ENCODE peak calls at places on chromosomes 13 and 19, in seven cellular contexts. One of them, this sample, is unnamed.

GRCh38 chr13:99971576-99972189 is at the start of gene ZIC5:
- DNase-seq in fibroblast of lung: no peak
- DNase-seq in A549: peak
- DNase-seq in endodermal cell: peak
- DNase-seq in uterus: no peak
- DNase-seq in body of pancreas: no peak
- DNase-seq in Caco-2: no peak
- DNase-seq in this sample: no peak

GRCh38 chr19:45507864-45508680 is 793 bp downstream of the VASP start:
- DNase-seq in endodermal cell: peak
- DNase-seq in Caco-2: peak
- DNase-seq in uterus: peak
- DNase-seq in A549: no peak
- DNase-seq in body of pancreas: peak
- DNase-seq in fibroblast of lung: peak
- DNase-seq in this sample: no peak

GRCh38 chr19:31096930-31097329 is 252.3 kb downstream of the TSHZ3 start:
- DNase-seq in body of pancreas: no peak
- DNase-seq in A549: no peak
- DNase-seq in uterus: no peak
- DNase-seq in Caco-2: no peak
- DNase-seq in endodermal cell: no peak
- DNase-seq in fibroblast of lung: no peak
- DNase-seq in this sample: no peak

GRCh38 chr13:59120297-59120843 is 1043.4 kb downstream of the DIAPH3 start:
- DNase-seq in fibroblast of lung: peak
- DNase-seq in body of pancreas: no peak
- DNase-seq in Caco-2: no peak
- DNase-seq in A549: no peak
- DNase-seq in endodermal cell: no peak
- DNase-seq in uterus: no peak
- DNase-seq in this sample: no peak

GRCh38 chr13:35797244-35797643 is 320.8 kb upstream of the MAB21L1 start:
- DNase-seq in endodermal cell: no peak
- DNase-seq in A549: no peak
- DNase-seq in fibroblast of lung: no peak
- DNase-seq in Caco-2: no peak
- DNase-seq in uterus: no peak
- DNase-seq in body of pancreas: no peak
- DNase-seq in this sample: no peak

GRCh38 chr19:33905937-33906577 is 109.4 kb downstream of the KCTD15 start:
- DNase-seq in Caco-2: peak
- DNase-seq in A549: peak
- DNase-seq in fibroblast of lung: peak
- DNase-seq in body of pancreas: peak
- DNase-seq in uterus: peak
- DNase-seq in endodermal cell: peak
- DNase-seq in this sample: no peak

GRCh38 chr13:69857188-69857821 is 250.3 kb upstream of the ATXN8OS start:
- DNase-seq in Caco-2: no peak
- DNase-seq in body of pancreas: no peak
- DNase-seq in fibroblast of lung: peak
- DNase-seq in A549: peak
- DNase-seq in endodermal cell: no peak
- DNase-seq in uterus: no peak
- DNase-seq in this sample: no peak

GRCh38 chr13:99404005-99404755 is 97.0 kb upstream of the GPR183 start:
- DNase-seq in uterus: no peak
- DNase-seq in Caco-2: no peak
- DNase-seq in endodermal cell: peak
- DNase-seq in A549: no peak
- DNase-seq in body of pancreas: no peak
- DNase-seq in fibroblast of lung: no peak
- DNase-seq in this sample: no peak

GRCh38 chr13:41139296-41139966 is 6.8 kb upstream of the KBTBD6 start:
- DNase-seq in Caco-2: no peak
- DNase-seq in endodermal cell: no peak
- DNase-seq in fibroblast of lung: peak
- DNase-seq in body of pancreas: no peak
- DNase-seq in A549: no peak
- DNase-seq in uterus: no peak
- DNase-seq in this sample: no peak

GRCh38 chr19:40274585-40275544 is 10.3 kb downstream of the AKT2 start:
- DNase-seq in uterus: no peak
- DNase-seq in fibroblast of lung: no peak
- DNase-seq in A549: no peak
- DNase-seq in Caco-2: no peak
- DNase-seq in endodermal cell: no peak
- DNase-seq in body of pancreas: no peak
- DNase-seq in this sample: no peak

GRCh38 chr19:17332677-17333581 is 1.7 kb downstream of the ANO8 start:
- DNase-seq in fibroblast of lung: peak
- DNase-seq in endodermal cell: peak
- DNase-seq in A549: peak
- DNase-seq in body of pancreas: no peak
- DNase-seq in Caco-2: peak
- DNase-seq in uterus: no peak
- DNase-seq in this sample: peak

GRCh38 chr13:107216046-107216715 is 648.2 kb upstream of the ARGLU1 start:
- DNase-seq in endodermal cell: no peak
- DNase-seq in Caco-2: no peak
- DNase-seq in fibroblast of lung: no peak
- DNase-seq in A549: no peak
- DNase-seq in body of pancreas: no peak
- DNase-seq in uterus: no peak
- DNase-seq in this sample: no peak

GRCh38 chr13:30371649-30372265 is 50.5 kb upstream of the UBE2L5 start:
- DNase-seq in uterus: no peak
- DNase-seq in body of pancreas: peak
- DNase-seq in endodermal cell: no peak
- DNase-seq in fibroblast of lung: peak
- DNase-seq in A549: no peak
- DNase-seq in Caco-2: no peak
- DNase-seq in this sample: no peak

GRCh38 chr13:48896312-48896711 is 79.4 kb upstream of the FNDC3A start:
- DNase-seq in fibroblast of lung: peak
- DNase-seq in body of pancreas: no peak
- DNase-seq in A549: no peak
- DNase-seq in endodermal cell: no peak
- DNase-seq in uterus: no peak
- DNase-seq in Caco-2: no peak
- DNase-seq in this sample: no peak

GRCh38 chr19:47663911-47664771 is 49.1 kb upstream of the EHD2 start:
- DNase-seq in A549: peak
- DNase-seq in body of pancreas: peak
- DNase-seq in endodermal cell: no peak
- DNase-seq in uterus: peak
- DNase-seq in Caco-2: peak
- DNase-seq in fibroblast of lung: peak
- DNase-seq in this sample: peak

GRCh38 chr13:29140277-29140676 is 320.1 kb downstream of the MTUS2 start:
- DNase-seq in A549: no peak
- DNase-seq in endodermal cell: no peak
- DNase-seq in Caco-2: no peak
- DNase-seq in body of pancreas: no peak
- DNase-seq in uterus: no peak
- DNase-seq in fibroblast of lung: peak
- DNase-seq in this sample: no peak

GRCh38 chr13:111540486-111540885 is 220.0 kb downstream of the TEX29 start:
- DNase-seq in Caco-2: no peak
- DNase-seq in fibroblast of lung: no peak
- DNase-seq in A549: no peak
- DNase-seq in body of pancreas: no peak
- DNase-seq in endodermal cell: no peak
- DNase-seq in uterus: no peak
- DNase-seq in this sample: no peak

GRCh38 chr19:11288349-11288748 is 7.6 kb upstream of the TSPAN16 start:
- DNase-seq in A549: peak
- DNase-seq in endodermal cell: no peak
- DNase-seq in fibroblast of lung: no peak
- DNase-seq in uterus: no peak
- DNase-seq in body of pancreas: peak
- DNase-seq in Caco-2: no peak
- DNase-seq in this sample: no peak

GRCh38 chr19:39582891-39583625 is 19.3 kb upstream of the LGALS13 start:
- DNase-seq in endodermal cell: no peak
- DNase-seq in body of pancreas: no peak
- DNase-seq in Caco-2: no peak
- DNase-seq in A549: no peak
- DNase-seq in uterus: no peak
- DNase-seq in fibroblast of lung: no peak
- DNase-seq in this sample: no peak

GRCh38 chr19:39709026-39709872 is 5.0 kb downstream of the LGALS14 start:
- DNase-seq in A549: no peak
- DNase-seq in uterus: no peak
- DNase-seq in fibroblast of lung: no peak
- DNase-seq in body of pancreas: no peak
- DNase-seq in endodermal cell: no peak
- DNase-seq in Caco-2: no peak
- DNase-seq in this sample: no peak

GRCh38 chr19:35715981-35716734 is 1.6 kb upstream of the KMT2B start:
- DNase-seq in Caco-2: no peak
- DNase-seq in body of pancreas: peak
- DNase-seq in uterus: peak
- DNase-seq in endodermal cell: no peak
- DNase-seq in A549: peak
- DNase-seq in fibroblast of lung: peak
- DNase-seq in this sample: no peak

GRCh38 chr13:27266937-27267336 is 3.7 kb upstream of the RASL11A start:
- DNase-seq in fibroblast of lung: no peak
- DNase-seq in body of pancreas: no peak
- DNase-seq in uterus: no peak
- DNase-seq in A549: no peak
- DNase-seq in endodermal cell: no peak
- DNase-seq in Caco-2: no peak
- DNase-seq in this sample: no peak

GRCh38 chr19:6723108-6723618 is 2.7 kb upstream of the C3 start:
- DNase-seq in Caco-2: no peak
- DNase-seq in A549: peak
- DNase-seq in endodermal cell: peak
- DNase-seq in fibroblast of lung: peak
- DNase-seq in uterus: peak
- DNase-seq in body of pancreas: peak
- DNase-seq in this sample: no peak

GRCh38 chr13:71712988-71713653 is 153.9 kb downstream of the DACH1 start:
- DNase-seq in Caco-2: peak
- DNase-seq in endodermal cell: peak
- DNase-seq in A549: no peak
- DNase-seq in fibroblast of lung: peak
- DNase-seq in body of pancreas: no peak
- DNase-seq in uterus: no peak
- DNase-seq in this sample: no peak

GRCh38 chr19:18368504-18369222 is 17.3 kb upstream of the GDF15 start:
- DNase-seq in body of pancreas: peak
- DNase-seq in fibroblast of lung: no peak
- DNase-seq in Caco-2: peak
- DNase-seq in endodermal cell: no peak
- DNase-seq in A549: no peak
- DNase-seq in uterus: no peak
- DNase-seq in this sample: no peak

GRCh38 chr13:114128624-114129522 is 3.5 kb downstream of the RASA3 start:
- DNase-seq in A549: no peak
- DNase-seq in fibroblast of lung: peak
- DNase-seq in Caco-2: no peak
- DNase-seq in body of pancreas: peak
- DNase-seq in endodermal cell: no peak
- DNase-seq in uterus: peak
- DNase-seq in this sample: no peak
- H3K4me3 ChIP-seq in A549: no peak
- H3K4me3 ChIP-seq in fibroblast of lung: peak
- H3K4me3 ChIP-seq in Caco-2: no peak
- H3K4me3 ChIP-seq in body of pancreas: no peak
- H3K4me3 ChIP-seq in endodermal cell: no peak
- H3K4me3 ChIP-seq in uterus: peak
- H3K4me3 ChIP-seq in this sample: peak

GRCh38 chr19:13095393-13095784 is 7.3 kb downstream of the LYL1 start:
- DNase-seq in A549: no peak
- DNase-seq in fibroblast of lung: no peak
- DNase-seq in body of pancreas: no peak
- DNase-seq in uterus: no peak
- DNase-seq in Caco-2: no peak
- DNase-seq in endodermal cell: peak
- DNase-seq in this sample: no peak

GRCh38 chr19:13096968-13097330 is 5.7 kb downstream of the LYL1 start:
- DNase-seq in A549: no peak
- DNase-seq in uterus: no peak
- DNase-seq in fibroblast of lung: no peak
- DNase-seq in body of pancreas: no peak
- DNase-seq in Caco-2: no peak
- DNase-seq in endodermal cell: no peak
- DNase-seq in this sample: no peak

GRCh38 chr19:13094771-13095392 is 7.8 kb downstream of the LYL1 start:
- DNase-seq in Caco-2: no peak
- DNase-seq in endodermal cell: peak
- DNase-seq in fibroblast of lung: no peak
- DNase-seq in uterus: no peak
- DNase-seq in A549: no peak
- DNase-seq in body of pancreas: no peak
- DNase-seq in this sample: no peak

GRCh38 chr19:13097331-13098258 is 5.1 kb downstream of the LYL1 start:
- DNase-seq in Caco-2: no peak
- DNase-seq in fibroblast of lung: no peak
- DNase-seq in uterus: peak
- DNase-seq in body of pancreas: no peak
- DNase-seq in endodermal cell: no peak
- DNase-seq in A549: no peak
- DNase-seq in this sample: no peak

GRCh38 chr19:13095934-13096890 is 6.4 kb downstream of the LYL1 start:
- DNase-seq in endodermal cell: peak
- DNase-seq in fibroblast of lung: no peak
- DNase-seq in Caco-2: peak
- DNase-seq in A549: peak
- DNase-seq in body of pancreas: no peak
- DNase-seq in uterus: peak
- DNase-seq in this sample: no peak
- TF ChIP-seq CTCF in endodermal cell: peak
- TF ChIP-seq CTCF in fibroblast of lung: no peak
- TF ChIP-seq CTCF in Caco-2: peak
- TF ChIP-seq CTCF in A549: no peak
- TF ChIP-seq CTCF in body of pancreas: no peak
- TF ChIP-seq CTCF in uterus: no peak
- TF ChIP-seq CTCF in this sample: no peak

DNA sequence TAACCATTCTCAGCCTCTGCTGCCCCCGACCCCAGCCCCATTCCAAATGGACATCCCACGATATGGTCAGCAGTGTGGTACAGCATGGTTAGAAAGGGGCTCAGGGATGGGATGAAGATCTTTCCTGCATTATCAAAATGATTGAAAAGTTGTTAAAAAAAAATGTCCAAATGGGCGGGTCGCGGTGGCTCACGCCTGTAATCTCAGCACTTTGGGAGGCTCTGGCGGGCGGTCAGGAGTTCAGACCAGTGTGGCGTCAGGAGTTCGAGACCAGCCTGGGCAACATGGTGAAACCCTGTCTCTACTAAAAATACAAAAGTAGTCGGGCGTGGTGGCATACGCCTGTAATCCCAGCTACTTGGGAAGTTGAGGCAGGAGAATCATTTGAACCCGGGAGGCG is 54.3 kb upstream of the ZNF254 start:
- DNase-seq in endodermal cell: no peak
- DNase-seq in uterus: no peak
- DNase-seq in Caco-2: no peak
- DNase-seq in fibroblast of lung: no peak
- DNase-seq in A549: no peak
- DNase-seq in body of pancreas: peak
- DNase-seq in this sample: no peak
- H3K4me3 ChIP-seq in endodermal cell: peak
- H3K4me3 ChIP-seq in uterus: peak
- H3K4me3 ChIP-seq in Caco-2: peak
- H3K4me3 ChIP-seq in fibroblast of lung: peak
- H3K4me3 ChIP-seq in A549: peak
- H3K4me3 ChIP-seq in body of pancreas: no peak
- H3K4me3 ChIP-seq in this sample: peak

GRCh38 chr13:93235258-93236015 is 8.8 kb downstream of the GPC6 start:
- DNase-seq in A549: no peak
- DNase-seq in endodermal cell: no peak
- DNase-seq in fibroblast of lung: peak
- DNase-seq in uterus: no peak
- DNase-seq in body of pancreas: no peak
- DNase-seq in Caco-2: no peak
- DNase-seq in this sample: no peak
- TF ChIP-seq CTCF in A549: no peak
- TF ChIP-seq CTCF in endodermal cell: no peak
- TF ChIP-seq CTCF in fibroblast of lung: no peak
- TF ChIP-seq CTCF in uterus: no peak
- TF ChIP-seq CTCF in body of pancreas: no peak
- TF ChIP-seq CTCF in Caco-2: no peak
- TF ChIP-seq CTCF in this sample: no peak